ENCODE peak calls at places on chromosomes 2 and 18, in eight cellular contexts. One of them, this sample, is unnamed.
A peak's percentile ranks its signal among the peaks of the same experiment; 100 is the strongest.

GRCh38 chr2:236717719-236718118 is 148.1 kb downstream of the ACKR3 start:
- DNase-seq in endodermal cell: no peak
- DNase-seq in transverse colon: no peak
- DNase-seq in heart right ventricle: no peak
- DNase-seq in heart left ventricle: no peak
- DNase-seq in cardiac muscle cell: no peak
- DNase-seq in ovary: no peak
- DNase-seq in colonic mucosa: no peak
- DNase-seq in this sample: no peak

GRCh38 chr2:45177870-45178269 is 168.6 kb upstream of the SIX2 start:
- DNase-seq in endodermal cell: no peak
- DNase-seq in transverse colon: no peak
- DNase-seq in heart right ventricle: no peak
- DNase-seq in heart left ventricle: no peak
- DNase-seq in cardiac muscle cell: peak; percentile 99
- DNase-seq in ovary: no peak
- DNase-seq in colonic mucosa: no peak
- DNase-seq in this sample: peak; percentile 95

GRCh38 chr2:84807063-84807485 is 73.8 kb downstream of the TRABD2A start:
- DNase-seq in endodermal cell: no peak
- DNase-seq in transverse colon: peak; percentile 20
- DNase-seq in heart right ventricle: no peak
- DNase-seq in heart left ventricle: no peak
- DNase-seq in cardiac muscle cell: peak; percentile 98
- DNase-seq in ovary: peak; percentile 24
- DNase-seq in colonic mucosa: no peak
- DNase-seq in this sample: peak; percentile 97

GRCh38 chr18:57859314-57859713 is 56.2 kb upstream of the ATP8B1 start:
- DNase-seq in endodermal cell: peak; percentile 66
- DNase-seq in transverse colon: peak; percentile 39
- DNase-seq in heart right ventricle: no peak
- DNase-seq in heart left ventricle: no peak
- DNase-seq in cardiac muscle cell: peak; percentile 53
- DNase-seq in ovary: no peak
- DNase-seq in colonic mucosa: peak; percentile 43
- DNase-seq in this sample: peak; percentile 18

GRCh38 chr2:97991081-97991856 is 4.5 kb downstream of the TMEM131 start:
- DNase-seq in endodermal cell: no peak
- DNase-seq in transverse colon: no peak
- DNase-seq in heart right ventricle: no peak
- DNase-seq in heart left ventricle: no peak
- DNase-seq in cardiac muscle cell: no peak
- DNase-seq in ovary: no peak
- DNase-seq in colonic mucosa: no peak
- DNase-seq in this sample: no peak

GRCh38 chr2:232563580-232563979 is 13.1 kb downstream of the EIF4E2 start:
- DNase-seq in endodermal cell: no peak
- DNase-seq in transverse colon: no peak
- DNase-seq in heart right ventricle: no peak
- DNase-seq in heart left ventricle: no peak
- DNase-seq in cardiac muscle cell: no peak
- DNase-seq in ovary: no peak
- DNase-seq in colonic mucosa: no peak
- DNase-seq in this sample: no peak

GRCh38 chr2:105397025-105397722 is 1.7 kb downstream of the FHL2 start:
- DNase-seq in endodermal cell: no peak
- DNase-seq in transverse colon: peak; percentile 11
- DNase-seq in heart right ventricle: no peak
- DNase-seq in heart left ventricle: no peak
- DNase-seq in cardiac muscle cell: peak; percentile 60
- DNase-seq in ovary: peak; percentile 54
- DNase-seq in colonic mucosa: no peak
- DNase-seq in this sample: no peak

GRCh38 chr2:3603536-3604206 is 8.8 kb downstream of the COLEC11 start:
- DNase-seq in endodermal cell: no peak
- DNase-seq in transverse colon: no peak
- DNase-seq in heart right ventricle: no peak
- DNase-seq in heart left ventricle: no peak
- DNase-seq in cardiac muscle cell: no peak
- DNase-seq in ovary: no peak
- DNase-seq in colonic mucosa: no peak
- DNase-seq in this sample: no peak

GRCh38 chr2:160478660-160479059 is 14.9 kb downstream of the RBMS1 start:
- DNase-seq in endodermal cell: peak; percentile 57
- DNase-seq in transverse colon: no peak
- DNase-seq in heart right ventricle: no peak
- DNase-seq in heart left ventricle: no peak
- DNase-seq in cardiac muscle cell: no peak
- DNase-seq in ovary: no peak
- DNase-seq in colonic mucosa: no peak
- DNase-seq in this sample: no peak

GRCh38 chr18:6795307-6795706 is 65.8 kb downstream of the ARHGAP28 start:
- DNase-seq in endodermal cell: no peak
- DNase-seq in transverse colon: no peak
- DNase-seq in heart right ventricle: no peak
- DNase-seq in heart left ventricle: no peak
- DNase-seq in cardiac muscle cell: peak; percentile 70
- DNase-seq in ovary: no peak
- DNase-seq in colonic mucosa: no peak
- DNase-seq in this sample: no peak

GRCh38 chr18:60503166-60503565 is 130.6 kb upstream of the MC4R start:
- DNase-seq in endodermal cell: no peak
- DNase-seq in transverse colon: no peak
- DNase-seq in heart right ventricle: no peak
- DNase-seq in heart left ventricle: no peak
- DNase-seq in cardiac muscle cell: no peak
- DNase-seq in ovary: no peak
- DNase-seq in colonic mucosa: no peak
- DNase-seq in this sample: no peak

GRCh38 chr18:49520661-49521145 is 33.7 kb upstream of the C18orf32 start:
- DNase-seq in endodermal cell: no peak
- DNase-seq in transverse colon: no peak
- DNase-seq in heart right ventricle: no peak
- DNase-seq in heart left ventricle: no peak
- DNase-seq in cardiac muscle cell: peak; percentile 36
- DNase-seq in ovary: no peak
- DNase-seq in colonic mucosa: no peak
- DNase-seq in this sample: no peak

GRCh38 chr2:241036397-241036963 is 38.1 kb downstream of the SNED1 start:
- DNase-seq in endodermal cell: peak; percentile 87
- DNase-seq in transverse colon: peak; percentile 69
- DNase-seq in heart right ventricle: no peak
- DNase-seq in heart left ventricle: no peak
- DNase-seq in cardiac muscle cell: peak; percentile 8
- DNase-seq in ovary: no peak
- DNase-seq in colonic mucosa: peak; percentile 28
- DNase-seq in this sample: no peak

GRCh38 chr2:181683518-181684453 is 3.5 kb upstream of the NEUROD1 start:
- DNase-seq in endodermal cell: peak; percentile 86
- DNase-seq in transverse colon: no peak
- DNase-seq in heart right ventricle: no peak
- DNase-seq in heart left ventricle: no peak
- DNase-seq in cardiac muscle cell: peak; percentile 34
- DNase-seq in ovary: no peak
- DNase-seq in colonic mucosa: no peak
- DNase-seq in this sample: no peak

GRCh38 chr2:122018736-122019135 is 263.3 kb downstream of the TSN start:
- DNase-seq in endodermal cell: no peak
- DNase-seq in transverse colon: no peak
- DNase-seq in heart right ventricle: no peak
- DNase-seq in heart left ventricle: no peak
- DNase-seq in cardiac muscle cell: no peak
- DNase-seq in ovary: no peak
- DNase-seq in colonic mucosa: no peak
- DNase-seq in this sample: no peak

GRCh38 chr18:9701604-9702324 is 6.3 kb upstream of the RAB31 start:
- DNase-seq in endodermal cell: no peak
- DNase-seq in transverse colon: no peak
- DNase-seq in heart right ventricle: no peak
- DNase-seq in heart left ventricle: no peak
- DNase-seq in cardiac muscle cell: no peak
- DNase-seq in ovary: no peak
- DNase-seq in colonic mucosa: no peak
- DNase-seq in this sample: no peak

GRCh38 chr2:25302758-25303436 is 38.8 kb downstream of the DNMT3A start:
- DNase-seq in endodermal cell: no peak
- DNase-seq in transverse colon: no peak
- DNase-seq in heart right ventricle: no peak
- DNase-seq in heart left ventricle: no peak
- DNase-seq in cardiac muscle cell: no peak
- DNase-seq in ovary: no peak
- DNase-seq in colonic mucosa: no peak
- DNase-seq in this sample: no peak

GRCh38 chr2:113133696-113134558 is 6.5 kb downstream of the IL1RN start:
- DNase-seq in endodermal cell: no peak
- DNase-seq in transverse colon: no peak
- DNase-seq in heart right ventricle: no peak
- DNase-seq in heart left ventricle: no peak
- DNase-seq in cardiac muscle cell: no peak
- DNase-seq in ovary: no peak
- DNase-seq in colonic mucosa: no peak
- DNase-seq in this sample: no peak

GRCh38 chr18:31630549-31630948 is 38.9 kb downstream of the TTR start:
- DNase-seq in endodermal cell: no peak
- DNase-seq in transverse colon: no peak
- DNase-seq in heart right ventricle: no peak
- DNase-seq in heart left ventricle: no peak
- DNase-seq in cardiac muscle cell: no peak
- DNase-seq in ovary: no peak
- DNase-seq in colonic mucosa: no peak
- DNase-seq in this sample: no peak

DNA sequence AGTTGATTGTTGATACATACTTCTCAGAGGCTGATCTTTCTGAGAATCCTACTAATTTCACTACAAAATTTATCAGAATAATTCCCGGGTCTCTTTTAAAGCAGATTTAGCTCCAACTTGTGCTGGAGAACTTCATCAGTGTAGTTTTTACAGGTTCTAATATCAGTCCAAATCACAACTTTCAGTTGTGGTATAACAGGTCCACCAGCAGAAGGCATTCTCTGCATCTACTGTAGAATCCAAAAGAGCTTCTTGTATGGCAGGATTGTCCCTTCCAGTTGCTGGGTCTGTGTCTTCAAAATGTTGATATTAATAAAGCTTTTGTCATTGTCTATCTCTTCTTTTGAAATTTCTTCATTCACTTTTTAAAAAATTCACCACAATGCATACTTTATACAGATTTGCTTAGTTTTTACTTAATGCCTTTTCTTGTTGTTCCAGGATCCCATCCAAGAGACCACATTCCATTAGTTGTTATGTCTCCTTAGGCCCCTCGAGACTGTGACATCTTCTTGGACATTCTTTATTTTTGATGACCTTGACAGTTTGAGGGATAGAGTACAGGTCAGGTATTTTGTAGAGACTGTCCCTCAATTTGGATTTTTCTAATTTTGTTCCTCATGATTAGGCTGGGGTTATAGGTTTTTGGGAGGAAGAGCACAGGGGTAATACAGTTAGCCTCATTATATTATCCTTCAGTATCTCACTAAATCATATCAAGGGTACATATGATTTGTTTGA is 490.5 kb upstream of the MEX3C start:
- DNase-seq in endodermal cell: no peak
- DNase-seq in transverse colon: no peak
- DNase-seq in heart right ventricle: no peak
- DNase-seq in heart left ventricle: no peak
- DNase-seq in cardiac muscle cell: no peak
- DNase-seq in ovary: no peak
- DNase-seq in colonic mucosa: no peak
- DNase-seq in this sample: no peak
- TF ChIP-seq CTCF in endodermal cell: no peak
- TF ChIP-seq CTCF in transverse colon: no peak
- TF ChIP-seq CTCF in heart right ventricle: no peak
- TF ChIP-seq CTCF in heart left ventricle: no peak
- TF ChIP-seq CTCF in cardiac muscle cell: no peak
- TF ChIP-seq CTCF in ovary: no peak
- TF ChIP-seq CTCF in colonic mucosa: no peak
- TF ChIP-seq CTCF in this sample: no peak

GRCh38 chr2:8685697-8686358 is 4.0 kb downstream of the ID2 start:
- DNase-seq in endodermal cell: peak; percentile 93
- DNase-seq in transverse colon: peak; percentile 81
- DNase-seq in heart right ventricle: peak; percentile 81
- DNase-seq in heart left ventricle: peak; percentile 92
- DNase-seq in cardiac muscle cell: peak; percentile 53
- DNase-seq in ovary: peak; percentile 78
- DNase-seq in colonic mucosa: peak; percentile 76
- DNase-seq in this sample: no peak
- H3K4me3 ChIP-seq in endodermal cell: peak overlapping the region; percentile 89
- H3K4me3 ChIP-seq in transverse colon: peak overlapping the region; percentile 81
- H3K4me3 ChIP-seq in heart right ventricle: peak overlapping the region; percentile 85
- H3K4me3 ChIP-seq in heart left ventricle: peak overlapping the region; percentile 70
- H3K4me3 ChIP-seq in cardiac muscle cell: peak overlapping the region; percentile 78
- H3K4me3 ChIP-seq in ovary: peak overlapping the region; percentile 73
- H3K4me3 ChIP-seq in colonic mucosa: peak overlapping the region; percentile 81
- H3K4me3 ChIP-seq in this sample: peak overlapping the region; percentile 47

GRCh38 chr2:99104006-99104405 is 37.5 kb upstream of the C2orf15 start:
- DNase-seq in endodermal cell: no peak
- DNase-seq in transverse colon: no peak
- DNase-seq in heart right ventricle: no peak
- DNase-seq in heart left ventricle: no peak
- DNase-seq in cardiac muscle cell: no peak
- DNase-seq in ovary: no peak
- DNase-seq in colonic mucosa: no peak
- DNase-seq in this sample: no peak

GRCh38 chr2:99096728-99097127 is 44.8 kb upstream of the C2orf15 start:
- DNase-seq in endodermal cell: no peak
- DNase-seq in transverse colon: no peak
- DNase-seq in heart right ventricle: no peak
- DNase-seq in heart left ventricle: no peak
- DNase-seq in cardiac muscle cell: no peak
- DNase-seq in ovary: no peak
- DNase-seq in colonic mucosa: no peak
- DNase-seq in this sample: no peak

GRCh38 chr2:99106905-99107304 is 34.6 kb upstream of the C2orf15 start:
- DNase-seq in endodermal cell: no peak
- DNase-seq in transverse colon: no peak
- DNase-seq in heart right ventricle: no peak
- DNase-seq in heart left ventricle: no peak
- DNase-seq in cardiac muscle cell: no peak
- DNase-seq in ovary: no peak
- DNase-seq in colonic mucosa: no peak
- DNase-seq in this sample: no peak

GRCh38 chr2:99101697-99102096 is 39.8 kb upstream of the C2orf15 start:
- DNase-seq in endodermal cell: no peak
- DNase-seq in transverse colon: no peak
- DNase-seq in heart right ventricle: no peak
- DNase-seq in heart left ventricle: no peak
- DNase-seq in cardiac muscle cell: peak; percentile 49
- DNase-seq in ovary: no peak
- DNase-seq in colonic mucosa: no peak
- DNase-seq in this sample: no peak
- TF ChIP-seq CTCF in endodermal cell: no peak
- TF ChIP-seq CTCF in transverse colon: no peak
- TF ChIP-seq CTCF in heart right ventricle: no peak
- TF ChIP-seq CTCF in heart left ventricle: no peak
- TF ChIP-seq CTCF in cardiac muscle cell: no peak
- TF ChIP-seq CTCF in ovary: no peak
- TF ChIP-seq CTCF in colonic mucosa: no peak
- TF ChIP-seq CTCF in this sample: no peak

DNA sequence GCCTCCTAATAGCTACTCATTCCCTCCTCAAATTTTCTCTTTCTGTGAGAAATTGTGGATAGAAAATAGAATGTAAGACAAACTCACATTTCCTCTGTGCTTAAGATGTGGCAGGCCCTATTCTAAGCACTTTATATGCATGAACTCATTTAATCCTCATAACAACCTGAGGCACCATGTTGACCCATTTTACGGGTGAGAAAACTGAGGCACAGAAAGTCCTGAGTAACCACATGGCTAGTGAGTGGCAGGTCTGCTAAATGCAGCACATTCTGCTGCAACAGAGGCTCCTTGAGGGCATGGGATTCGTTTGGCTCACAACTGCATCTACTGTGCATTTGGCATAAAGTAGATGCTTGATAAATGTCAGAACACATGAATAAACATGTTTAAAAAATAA is 22.7 kb upstream of the RNF149 start:
- DNase-seq in endodermal cell: no peak
- DNase-seq in transverse colon: no peak
- DNase-seq in heart right ventricle: no peak
- DNase-seq in heart left ventricle: no peak
- DNase-seq in cardiac muscle cell: no peak
- DNase-seq in ovary: no peak
- DNase-seq in colonic mucosa: no peak
- DNase-seq in this sample: no peak
- H3K4me3 ChIP-seq in endodermal cell: no peak overlapping the region
- H3K4me3 ChIP-seq in transverse colon: no peak overlapping the region
- H3K4me3 ChIP-seq in heart right ventricle: no peak overlapping the region
- H3K4me3 ChIP-seq in heart left ventricle: no peak overlapping the region
- H3K4me3 ChIP-seq in cardiac muscle cell: no peak overlapping the region
- H3K4me3 ChIP-seq in ovary: no peak overlapping the region
- H3K4me3 ChIP-seq in colonic mucosa: no peak overlapping the region
- H3K4me3 ChIP-seq in this sample: no peak overlapping the region

This sample was measured in brain microvascular endothelial cell.